ENCODE peak calls at places on chromosomes 1 and 21, in eight cellular contexts. W is hepatic stellate cell; U is activated CD8-positive, alpha-beta memory T cell treated with anti-CD3 and anti-CD28 coated beads, Interleukin-2, amount 50 U/mL, for 48 hours; N is EL; Z is HuH-7.5; P is kidney; A is cardiac fibroblast; J is cardiac muscle cell. S is an unnamed sample.
A peak's percentile ranks its signal among the peaks of the same experiment; 100 is the strongest.

GRCh38 chr1:230107941-230108340 is 40.9 kb downstream of the GALNT2 start:
- DNase-seq in W (no peak), U (no peak), N (no peak), Z (no peak), P (no peak), A (no peak), J (no peak), S (no peak)

GRCh38 chr1:150021191-150021688 is 10.7 kb upstream of the OTUD7B start:
- DNase-seq in W (no peak), U (no peak), N (no peak), Z (peak; percentile 44), P (no peak), A (no peak), J (no peak), S (peak; percentile 29)

GRCh38 chr1:35452086-35452485 is 105.1 kb downstream of the KIAA0319L start:
- DNase-seq in W (no peak), U (no peak), N (peak; percentile 16), Z (no peak), P (no peak), A (peak; percentile 85), J (peak; percentile 92), S (peak; percentile 60)

GRCh38 chr1:99766378-99766800 is at the start of gene FRRS1:
- DNase-seq in W (peak; percentile 43), U (peak; percentile 58), N (peak; percentile 77), Z (peak; percentile 20), P (peak; percentile 89), A (peak; percentile 76), J (peak; percentile 81), S (peak; percentile 93)

GRCh38 chr1:77313491-77313890 is 31.7 kb downstream of the AK5 start:
- DNase-seq in W (no peak), U (no peak), N (peak; percentile 16), Z (no peak), P (no peak), A (peak; percentile 55), J (peak; percentile 49), S (peak; percentile 14)

GRCh38 chr1:100131623-100132022 is 1.1 kb downstream of the SASS6 start:
- DNase-seq in W (no peak), U (no peak), N (no peak), Z (no peak), P (no peak), A (no peak), J (no peak), S (no peak)

GRCh38 chr1:2088434-2088833 is 38.2 kb downstream of the PRKCZ start:
- DNase-seq in W (peak; percentile 91), U (no peak), N (peak; percentile 90), Z (no peak), P (no peak), A (peak; percentile 78), J (peak; percentile 74), S (peak; percentile 60)

GRCh38 chr1:233707153-233707905 is 93.4 kb downstream of the KCNK1 start:
- DNase-seq in W (no peak), U (no peak), N (no peak), Z (no peak), P (no peak), A (peak; percentile 16), J (peak; percentile 8), S (peak; percentile 84)

GRCh38 chr1:237467320-237467719 is 423.4 kb downstream of the ZP4 start:
- DNase-seq in W (no peak), U (no peak), N (no peak), Z (no peak), P (no peak), A (no peak), J (no peak), S (no peak)

GRCh38 chr1:1164701-1165451 is 8.8 kb upstream of the TTLL10 start:
- DNase-seq in W (no peak), U (no peak), N (no peak), Z (peak; percentile 74), P (peak; percentile 95), A (no peak), J (no peak), S (no peak)

GRCh38 chr1:176949033-176949662 is 215.4 kb downstream of the ASTN1 start:
- DNase-seq in W (peak; percentile 3), U (peak; percentile 73), N (peak; percentile 56), Z (peak; percentile 48), P (no peak), A (peak; percentile 7), J (peak; percentile 72), S (peak; percentile 40)

GRCh38 chr21:42678118-42678430 is 24.7 kb downstream of the PDE9A start:
- DNase-seq in W (no peak), U (no peak), N (no peak), Z (no peak), P (no peak), A (no peak), J (no peak), S (no peak)

GRCh38 chr21:14900058-14900457 is 164.7 kb downstream of the NRIP1 start:
- DNase-seq in W (no peak), U (no peak), N (peak; percentile 43), Z (no peak), P (no peak), A (peak; percentile 73), J (no peak), S (peak; percentile 77)

GRCh38 chr1:8989821-8990220 is 36.4 kb downstream of the SLC2A7 start:
- DNase-seq in W (no peak), U (peak; percentile 57), N (peak; percentile 57), Z (no peak), P (peak; percentile 48), A (peak; percentile 23), J (no peak), S (peak; percentile 66)

GRCh38 chr1:201917362-201918033 is 28.8 kb downstream of the SHISA4 start:
- DNase-seq in W (peak; percentile 81), U (no peak), N (peak; percentile 90), Z (no peak), P (no peak), A (peak; percentile 90), J (peak; percentile 95), S (peak; percentile 96)

GRCh38 chr1:79105499-79105898 is 99.0 kb upstream of the ADGRL4 start:
- DNase-seq in W (no peak), U (no peak), N (no peak), Z (no peak), P (no peak), A (peak; percentile 47), J (peak; percentile 16), S (no peak)